ENCODE peak calls at places on chromosomes 7 and 10, in four cellular contexts. Z is CD8-positive, alpha-beta memory T cell; D is breast epithelium; Y is left lung. I is an unnamed sample.

GRCh38 chr10:92693534-92693893 is 3.8 kb downstream of the HHEX start:
- DNase-seq in Z (no peak), D (no peak), Y (no peak), I (no peak)

GRCh38 chr7:19421871-19422270 is 276.6 kb upstream of the FERD3L start:
- DNase-seq in Z (no peak), D (no peak), Y (no peak), I (no peak)

GRCh38 chr10:116757246-116757645 is 14.9 kb upstream of the HSPA12A start:
- DNase-seq in D (no peak), Z (no peak), Y (no peak), I (no peak)

GRCh38 chr10:86203162-86203905 is 163.3 kb downstream of the GRID1 start:
- DNase-seq in D (no peak), Z (no peak), Y (no peak), I (no peak)

GRCh38 chr7:126958367-126958766 is 294.4 kb downstream of the GRM8 start:
- DNase-seq in Y (no peak), D (no peak), Z (no peak), I (no peak)

GRCh38 chr7:74222851-74223710 is 13.3 kb downstream of the LAT2 start:
- DNase-seq in Z (no peak), Y (no peak), D (no peak), I (no peak)

GRCh38 chr7:101626758-101627157 is 2.3 kb downstream of the MYL10 start:
- DNase-seq in D (no peak), Y (no peak), Z (no peak), I (no peak)

GRCh38 chr10:7787150-7787856 is 490 bp downstream of the KIN start:
- DNase-seq in Z (no peak), D (no peak), Y (no peak), I (no peak)

GRCh38 chr10:63423489-63423888 is 42.3 kb downstream of the JMJD1C start:
- DNase-seq in Y (no peak), Z (no peak), D (no peak), I (no peak)

GRCh38 chr7:141563956-141564623 is 12.9 kb downstream of the AGK start:
- DNase-seq in Y (no peak), Z (no peak), D (no peak), I (no peak)

GRCh38 chr7:110090113-110090820 is 1000.7 kb upstream of the LRRN3 start:
- DNase-seq in D (no peak), Z (no peak), Y (no peak), I (no peak)

GRCh38 chr7:133315332-133316040 is 62.6 kb downstream of the EXOC4 start:
- DNase-seq in Y (no peak), D (no peak), Z (no peak), I (no peak)

GRCh38 chr10:112754001-112754411 is 196.0 kb upstream of the TCF7L2 start:
- DNase-seq in D (no peak), Y (no peak), Z (no peak), I (no peak)

GRCh38 chr10:124719213-124719851 is 24.8 kb downstream of the FAM53B start:
- DNase-seq in Y (no peak), Z (peak; percentile 57), D (peak; percentile 76), I (no peak)

GRCh38 chr7:972110-972509 is 3.2 kb downstream of the COX19 start:
- DNase-seq in Y (no peak), D (no peak), Z (no peak), I (no peak)

GRCh38 chr7:47938574-47939165 is 9.6 kb downstream of the PKD1L1 start:
- DNase-seq in D (no peak), Y (no peak), Z (no peak), I (no peak)

GRCh38 chr7:82050134-82050533 is 280.3 kb upstream of the HGF start:
- DNase-seq in D (no peak), Y (no peak), Z (no peak), I (no peak)

GRCh38 chr10:132269286-132270230 is 38.2 kb downstream of the STK32C start:
- DNase-seq in D (no peak), Z (no peak), Y (no peak), I (peak; percentile 60)

GRCh38 chr7:158282461-158283001 is 305.1 kb downstream of the PTPRN2 start:
- DNase-seq in Y (no peak), Z (no peak), D (no peak), I (peak; percentile 55)

GRCh38 chr7:112129655-112130323 is 76.4 kb downstream of the DOCK4 start:
- DNase-seq in Z (no peak), D (peak; percentile 30), Y (peak; percentile 43), I (no peak)

GRCh38 chr7:479948-480499 is 39.6 kb downstream of the PDGFA start:
- DNase-seq in Z (no peak), Y (peak; percentile 24), D (peak; percentile 14), I (no peak)

GRCh38 chr10:78577673-78578072 is 491.1 kb upstream of the ZMIZ1 start:
- DNase-seq in D (no peak), Y (no peak), Z (no peak), I (no peak)

GRCh38 chr10:78215645-78216044 is 182.0 kb downstream of the RPS24 start:
- DNase-seq in Z (no peak), Y (peak; percentile 80), D (peak; percentile 33), I (peak; percentile 91)

GRCh38 chr7:124856299-124856888 is 73.2 kb downstream of the POT1 start:
- DNase-seq in D (no peak), Z (no peak), Y (no peak), I (no peak)

GRCh38 chr10:114713525-114713924 is 55.5 kb upstream of the ABLIM1 start:
- DNase-seq in D (no peak), Y (no peak), Z (no peak), I (no peak)

GRCh38 chr7:114889646-114890285 is 32.1 kb upstream of the MDFIC start:
- DNase-seq in Y (no peak), D (no peak), Z (no peak), I (no peak)

GRCh38 chr10:48496831-48497792 is 107.8 kb downstream of the ARHGAP22 start:
- DNase-seq in D (no peak), Y (no peak), Z (no peak), I (no peak)

GRCh38 chr10:77391605-77392235 is 245.9 kb downstream of the KCNMA1 start:
- DNase-seq in Y (peak; percentile 73), D (peak; percentile 79), Z (no peak), I (peak; percentile 91)

GRCh38 chr10:24513155-24513554 is 210.5 kb downstream of the ARHGAP21 start:
- DNase-seq in D (no peak), Y (no peak), Z (no peak), I (no peak)

GRCh38 chr10:127485153-127485857 is 63.8 kb upstream of the NPS start:
- DNase-seq in D (no peak), Z (no peak), Y (no peak), I (no peak)

GRCh38 chr10:73156054-73156453 is 11.8 kb downstream of the ECD start:
- DNase-seq in Z (no peak), D (no peak), Y (no peak), I (no peak)

GRCh38 chr7:99141756-99142726 is 1.9 kb downstream of the SMURF1 start:
- DNase-seq in Y (peak; percentile 63), D (peak; percentile 57), Z (peak; percentile 57), I (peak; percentile 92)

GRCh38 chr7:3914385-3914784 is 613.3 kb downstream of the SDK1 start:
- DNase-seq in Y (no peak), D (no peak), Z (no peak), I (no peak)

GRCh38 chr10:1365540-1366082 is 309.4 kb downstream of the WDR37 start:
- DNase-seq in Z (no peak), Y (no peak), D (peak; percentile 1), I (no peak)

DNA sequence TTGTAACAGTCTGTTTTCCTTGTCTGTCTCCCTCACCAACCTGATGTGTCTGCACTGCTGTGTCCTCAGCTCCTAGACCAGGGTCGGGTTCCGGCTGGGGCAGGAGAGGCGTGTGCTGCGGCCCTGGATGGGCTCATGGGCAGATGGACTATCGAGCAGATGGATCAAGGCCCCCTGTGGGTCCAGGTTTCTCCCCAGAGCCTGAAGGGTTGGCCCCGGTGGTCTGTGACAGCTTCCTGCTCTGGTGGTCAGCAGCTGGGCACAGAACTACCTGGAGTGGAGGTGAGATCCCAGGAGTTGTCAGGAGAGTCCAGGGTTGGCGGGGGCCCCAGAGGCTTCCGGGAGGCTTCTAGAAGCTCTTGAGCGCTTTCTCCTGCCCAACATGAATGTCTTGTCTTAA is 75.1 kb downstream of the GRK5 start:
- DNase-seq in Y (no peak), D (no peak), Z (no peak), I (no peak)
- H3K4me1 ChIP-seq in Y (peaks cover 13% of the 10 kb centered on the region), D (peaks cover 18% of the 10 kb centered on the region), Z (peaks cover 49% of the 10 kb centered on the region), I (peaks cover 20% of the 10 kb centered on the region)

GRCh38 chr10:6274040-6274439 is 71.3 kb downstream of the PFKFB3 start:
- DNase-seq in D (no peak), Z (no peak), Y (no peak), I (no peak)
- H3K27ac ChIP-seq in D (no peak overlapping the region), Z (no peak overlapping the region), Y (peak overlapping the region; percentile 97), I (peak overlapping the region; percentile 98)

GRCh38 chr10:102646610-102647432 is 2.5 kb downstream of the TRIM8 start:
- DNase-seq in D (no peak), Y (no peak), Z (no peak), I (peak; percentile 76)
- H3K4me3 ChIP-seq in D (peak overlapping the region; percentile 92), Y (peak overlapping the region; percentile 76), Z (peak overlapping the region; percentile 94), I (peak overlapping the region; percentile 88)

DNA sequence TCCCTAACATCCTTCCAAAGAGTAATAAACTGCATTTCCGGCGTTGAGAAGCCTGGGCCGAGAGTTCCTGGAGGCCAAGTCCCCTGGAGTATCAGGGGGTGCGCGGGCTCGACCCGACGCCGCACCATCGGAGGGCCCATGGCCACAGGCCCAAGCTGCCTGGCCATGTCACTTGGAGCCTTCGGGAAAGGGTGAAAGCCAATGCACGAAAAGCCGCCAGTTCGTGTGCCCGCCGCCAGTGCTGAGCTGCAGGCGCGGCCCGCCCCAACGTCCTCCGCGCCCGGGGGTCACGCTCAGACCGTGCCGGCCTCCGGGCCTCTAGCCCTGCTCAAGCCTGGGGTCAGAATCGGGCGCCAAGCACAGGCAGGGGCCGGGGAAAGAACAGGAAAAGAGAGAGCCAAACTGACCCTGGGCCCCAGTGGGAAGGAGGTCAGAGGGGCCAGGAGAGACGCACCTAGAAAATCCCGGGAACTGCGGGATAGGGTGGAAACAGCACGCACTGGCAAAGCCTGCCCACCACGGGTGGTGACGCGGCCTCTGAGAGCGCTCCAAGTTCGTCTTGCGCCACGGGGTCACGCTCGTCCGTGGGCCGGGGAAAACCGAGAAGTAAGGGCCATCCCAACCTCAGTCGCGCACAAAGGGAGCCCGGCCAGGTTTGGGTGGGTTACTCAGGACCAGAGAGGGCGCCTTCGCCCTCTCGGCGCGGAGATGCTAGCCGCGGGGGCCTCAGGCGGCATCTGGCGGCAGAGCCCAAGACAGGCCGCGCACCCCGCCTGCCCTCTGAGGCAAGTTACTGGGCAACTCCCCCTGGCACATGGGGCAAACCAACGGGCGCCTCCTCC is 4.2 kb upstream of the EBF3 start:
- DNase-seq in Z (no peak), D (no peak), Y (no peak), I (peak; percentile 42)
- H3K4me1 ChIP-seq in Z (no peaks in the 10 kb centered on the region), D (peaks cover 8% of the 10 kb centered on the region), Y (no peaks in the 10 kb centered on the region), I (no peaks in the 10 kb centered on the region)

GRCh38 chr10:67221939-67222494 is 296.2 kb downstream of the LRRTM3 start:
- DNase-seq in Z (no peak), D (no peak), Y (no peak), I (no peak)
- H3K27ac ChIP-seq in Z (no peak overlapping the region), D (no peak overlapping the region), Y (no peak overlapping the region), I (no peak overlapping the region)

GRCh38 chr10:107915277-107915634 is 750.8 kb upstream of the SORCS1 start:
- DNase-seq in D (no peak), Y (peak; percentile 36), Z (no peak), I (no peak)
- H3K4me3 ChIP-seq in D (peak overlapping the region; percentile 57), Y (peak overlapping the region; percentile 13), Z (no peak overlapping the region), I (no peak overlapping the region)

GRCh38 chr10:35453855-35454532 is 117.7 kb downstream of the CCNY start:
- DNase-seq in Y (no peak), D (no peak), Z (no peak), I (peak; percentile 67)
- H3K4me1 ChIP-seq in Y (peaks cover 14% of the 10 kb centered on the region), D (no peaks in the 10 kb centered on the region), Z (peaks cover 73% of the 10 kb centered on the region), I (peaks cover 3% of the 10 kb centered on the region)

I was measured in aorta.